ENCODE peak calls at places on chromosomes 3 and 15, in nine cellular contexts. I is choroid plexus epithelial cell, P is spleen, J is lower lobe of right lung, U is ovary, K is ascending aorta, E is HFF-Myc, L is fibroblast of mammary gland, B is astrocyte of the spinal cord. V is an unnamed sample.

GRCh38 chr15:96274087-96274440 is 56.4 kb upstream of the NR2F2 start:
- DNase-seq in E (no peak), U (no peak), I (no peak), P (no peak), B (no peak), L (no peak), J (no peak), K (no peak), V (no peak)

GRCh38 chr3:46666471-46666845 is 27.0 kb downstream of the ALS2CL start:
- DNase-seq in U (no peak), J (peak; percentile 32), K (peak; percentile 2), I (no peak), E (no peak), L (no peak), B (no peak), P (peak; percentile 43), V (no peak)

GRCh38 chr3:140153736-140154135 is 218.8 kb downstream of the CLSTN2 start:
- DNase-seq in E (no peak), U (no peak), B (no peak), J (no peak), I (no peak), K (no peak), P (no peak), L (no peak), V (no peak)

GRCh38 chr3:51942603-51943450 is 664 bp downstream of the PARP3 start:
- DNase-seq in U (peak; percentile 62), B (peak; percentile 24), L (peak; percentile 59), J (peak; percentile 73), E (no peak), K (no peak), P (peak; percentile 89), I (peak; percentile 41), V (peak; percentile 59)

GRCh38 chr3:45881031-45882022 is 5.0 kb upstream of the CCR9 start:
- DNase-seq in U (no peak), B (no peak), I (peak; percentile 29), L (peak; percentile 40), J (no peak), P (no peak), E (no peak), K (no peak), V (peak; percentile 14)

GRCh38 chr3:184275961-184276910 is at the start of gene ECE2:
- DNase-seq in P (no peak), E (no peak), K (no peak), B (no peak), U (no peak), I (no peak), L (no peak), J (no peak), V (no peak)

GRCh38 chr3:144018776-144019175 is 47.2 kb downstream of the DIPK2A start:
- DNase-seq in I (peak; percentile 96), P (no peak), J (no peak), K (no peak), E (no peak), L (peak; percentile 77), B (peak; percentile 94), U (no peak), V (peak; percentile 77)

GRCh38 chr15:31459011-31459748 is 132.5 kb downstream of the KLF13 start:
- DNase-seq in E (no peak), J (no peak), I (peak; percentile 69), P (no peak), L (peak; percentile 51), B (no peak), K (no peak), U (no peak), V (no peak)

GRCh38 chr3:183818706-183819624 is 6.4 kb downstream of the MAP6D1 start:
- DNase-seq in J (no peak), U (no peak), B (no peak), P (peak; percentile 35), E (no peak), I (no peak), K (no peak), L (no peak), V (no peak)

GRCh38 chr3:123576119-123576518 is 8.7 kb downstream of the HACD2 start:
- DNase-seq in J (no peak), I (peak; percentile 38), K (no peak), E (no peak), B (peak; percentile 10), U (no peak), P (no peak), L (peak; percentile 53), V (peak; percentile 25)

GRCh38 chr3:29581311-29581710 is 300.4 kb downstream of the RBMS3 start:
- DNase-seq in L (peak; percentile 40), B (no peak), P (no peak), K (no peak), J (no peak), E (no peak), I (no peak), U (no peak), V (no peak)

GRCh38 chr3:158679547-158680000 is 7.1 kb upstream of the LXN start:
- DNase-seq in U (no peak), P (no peak), J (no peak), E (no peak), L (peak; percentile 41), I (peak; percentile 50), B (peak; percentile 49), K (no peak), V (peak; percentile 49)

GRCh38 chr3:192395506-192395905 is 331.8 kb downstream of the FGF12 start:
- DNase-seq in I (no peak), K (no peak), B (no peak), E (no peak), U (no peak), J (no peak), L (no peak), P (no peak), V (no peak)

GRCh38 chr15:78284758-78285157 is 14.7 kb downstream of the SKIC8 start:
- DNase-seq in I (no peak), K (no peak), U (no peak), L (no peak), E (no peak), B (no peak), P (no peak), J (no peak), V (no peak)
- TF ChIP-seq CTCF in I (peak; percentile 44), K (no peak), U (no peak), L (peak; percentile 6), E (peak; percentile 9), B (peak; percentile 24), P (no peak), J (no peak), V (no peak)

GRCh38 chr3:53074761-53075742 is 29.2 kb upstream of the SFMBT1 start:
- DNase-seq in B (no peak), J (no peak), L (no peak), E (no peak), K (no peak), U (peak; percentile 7), I (no peak), P (peak; percentile 50), V (no peak)

GRCh38 chr3:53071882-53072431 is 26.1 kb upstream of the SFMBT1 start:
- DNase-seq in L (no peak), U (peak; percentile 26), I (no peak), J (no peak), E (no peak), P (peak; percentile 73), B (no peak), K (no peak), V (no peak)

GRCh38 chr3:53072653-53073552 is 27.0 kb upstream of the SFMBT1 start:
- DNase-seq in P (peak; percentile 96), E (peak; percentile 39), U (peak; percentile 83), B (peak; percentile 65), L (peak; percentile 76), K (peak; percentile 35), I (peak; percentile 79), J (peak; percentile 92), V (peak; percentile 71)

GRCh38 chr3:53074366-53074696 is 28.5 kb upstream of the SFMBT1 start:
- DNase-seq in J (no peak), I (no peak), B (no peak), L (no peak), P (peak; percentile 54), K (no peak), U (peak; percentile 12), E (no peak), V (no peak)

GRCh38 chr3:53073553-53074365 is 27.9 kb upstream of the SFMBT1 start:
- DNase-seq in B (no peak), K (no peak), P (peak; percentile 65), I (no peak), J (no peak), E (no peak), L (no peak), U (peak; percentile 23), V (no peak)
- H3K4me3 ChIP-seq in B (no peak overlapping the region), K (peak overlapping the region; percentile 71), P (peak overlapping the region; percentile 77), I (peak overlapping the region; percentile 66), J (peak overlapping the region; percentile 90), E (peak overlapping the region; percentile 41), L (peak overlapping the region; percentile 55), U (peak overlapping the region; percentile 58), V (no peak overlapping the region)

DNA sequence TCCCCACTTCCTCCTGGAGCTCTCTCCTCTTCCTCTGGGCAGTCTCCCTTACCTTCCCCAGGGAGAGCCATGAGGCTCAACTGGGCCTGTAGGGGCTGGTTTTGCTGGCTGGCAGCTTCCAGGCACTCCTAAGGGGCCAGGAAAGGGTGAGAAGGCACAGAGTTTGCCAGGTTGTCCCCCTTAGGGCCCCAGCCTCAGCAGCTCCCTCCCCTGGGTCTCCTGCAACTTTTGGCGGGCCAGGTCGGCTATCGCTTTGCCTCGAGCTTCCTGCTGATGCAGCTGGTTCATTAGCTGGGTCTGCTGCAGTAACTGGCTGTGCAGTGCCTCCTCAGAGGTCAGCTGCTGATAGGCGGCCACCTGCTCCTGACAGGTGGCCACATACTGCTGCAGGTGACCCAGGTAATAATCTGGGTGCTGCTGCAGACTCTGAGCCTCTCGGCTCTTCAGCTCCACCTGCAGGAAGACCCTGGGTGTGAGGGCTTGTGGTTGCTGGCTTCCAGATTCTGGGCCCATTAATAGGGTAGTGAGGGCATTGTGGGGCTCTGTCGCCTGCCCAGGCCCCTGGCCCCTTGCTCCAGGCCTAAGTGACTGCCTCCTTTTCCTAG is 29.7 kb upstream of the OR4F6 start:
- DNase-seq in U (no peak), E (no peak), B (no peak), L (no peak), P (no peak), J (no peak), I (peak; percentile 9), K (no peak), V (no peak)
- TF ChIP-seq CTCF in U (no peak), E (peak; percentile 19), B (no peak), L (peak; percentile 15), P (no peak), J (peak; percentile 9), I (peak; percentile 50), K (no peak), V (peak; percentile 11)

DNA sequence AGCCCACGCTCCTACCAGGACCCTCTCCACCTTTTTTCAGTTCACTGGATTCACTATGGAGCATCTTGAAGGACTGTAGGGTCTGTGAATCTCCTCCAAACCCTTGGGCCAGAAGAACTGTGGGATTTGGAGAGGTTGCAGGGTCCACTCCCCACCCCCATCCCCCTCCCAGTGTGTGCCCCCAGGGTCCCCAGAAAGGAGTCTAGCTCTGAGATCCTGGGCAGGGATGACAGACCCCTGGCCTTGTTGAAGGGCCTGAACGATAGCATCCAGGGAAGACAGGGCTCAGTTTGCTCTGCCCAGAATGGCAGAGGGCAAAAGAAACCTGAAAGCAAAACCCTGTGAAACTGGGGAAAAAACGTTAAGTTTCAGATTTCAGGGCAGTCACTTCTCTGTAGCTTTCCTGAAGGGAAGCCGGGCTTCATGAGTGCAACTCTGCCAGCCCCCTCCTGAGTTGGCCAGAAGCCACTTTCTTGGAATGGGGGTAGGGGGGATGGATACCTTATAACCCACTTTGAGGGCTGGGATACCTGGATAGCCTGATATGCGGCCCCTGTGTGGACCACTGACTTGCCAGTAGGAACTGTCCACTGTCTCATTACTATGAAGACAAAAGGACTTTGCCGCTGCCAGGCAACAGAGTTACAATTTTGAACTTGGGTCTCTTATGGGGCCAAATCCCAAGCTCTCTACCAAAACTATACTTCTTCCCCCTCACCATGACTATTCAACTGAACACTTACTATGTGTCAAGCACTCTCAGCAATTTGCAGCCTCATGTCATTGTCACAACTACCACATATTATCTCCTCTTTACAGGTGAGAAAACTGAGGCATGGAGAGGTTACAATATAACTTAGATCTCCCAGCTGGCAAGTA is 1.6 kb upstream of the CISH start:
- DNase-seq in L (no peak), B (no peak), I (no peak), P (no peak), J (no peak), K (no peak), U (peak; percentile 57), E (no peak), V (no peak)
- H3K4me3 ChIP-seq in L (no peak overlapping the region), B (no peak overlapping the region), I (no peak overlapping the region), P (peak overlapping the region; percentile 79), J (peak overlapping the region; percentile 83), K (peak overlapping the region; percentile 74), U (no peak overlapping the region), E (no peak overlapping the region), V (peak overlapping the region; percentile 85)

V was measured in fibroblast of the aortic adventitia.